ENCODE peak calls at places on chromosomes 1 and 21, in seven cellular contexts. P, B, U, W, M, A and H are unnamed samples.
A peak's percentile ranks its signal among the peaks of the same experiment; 100 is the strongest.

GRCh38 chr1:119141020-119141424 is 569 bp upstream of the WARS2 start:
- DNase-seq in P (no peak), B (peak; percentile 7), U (no peak), W (no peak), M (no peak), A (peak; percentile 29), H (no peak)

GRCh38 chr1:91768786-91769697 is 116.9 kb downstream of the TGFBR3 start:
- DNase-seq in P (no peak), B (no peak), U (peak; percentile 34), W (no peak), M (no peak), A (no peak), H (no peak)

GRCh38 chr21:28138272-28138671 is 854.4 kb downstream of the LTN1 start:
- DNase-seq in P (no peak), B (no peak), U (no peak), W (no peak), M (no peak), A (no peak), H (no peak)

GRCh38 chr1:3999941-4000735 is 100.1 kb upstream of the C1orf174 start:
- DNase-seq in P (no peak), B (no peak), U (no peak), W (no peak), M (no peak), A (no peak), H (no peak)

GRCh38 chr1:6580119-6580587 is 359 bp downstream of the ZBTB48 start:
- DNase-seq in P (no peak), B (no peak), U (no peak), W (no peak), M (no peak), A (no peak), H (no peak)

GRCh38 chr21:42903817-42904216 is 10.7 kb downstream of the NDUFV3 start:
- DNase-seq in P (no peak), B (no peak), U (no peak), W (no peak), M (no peak), A (no peak), H (no peak)

GRCh38 chr1:228544921-228545591 is 57.9 kb downstream of the RNF187 start:
- DNase-seq in P (no peak), B (no peak), U (no peak), W (no peak), M (no peak), A (no peak), H (no peak)

GRCh38 chr1:9784508-9785133 is 39.1 kb downstream of the CLSTN1 start:
- DNase-seq in P (no peak), B (peak; percentile 61), U (peak; percentile 65), W (no peak), M (peak; percentile 68), A (peak; percentile 63), H (no peak)

GRCh38 chr21:38474124-38474523 is 24.2 kb downstream of the ERG start:
- DNase-seq in P (no peak), B (no peak), U (no peak), W (no peak), M (no peak), A (no peak), H (no peak)

GRCh38 chr1:158095737-158096335 is 84.9 kb upstream of the CD1D start:
- DNase-seq in P (peak; percentile 61), B (no peak), U (peak; percentile 75), W (peak; percentile 50), M (peak; percentile 43), A (no peak), H (peak; percentile 54)

GRCh38 chr21:44710756-44711326 is 531 bp downstream of the TSPEAR start:
- DNase-seq in P (no peak), B (no peak), U (no peak), W (no peak), M (peak; percentile 16), A (no peak), H (no peak)

GRCh38 chr1:37846634-37847339 is 12.6 kb downstream of the MTF1 start:
- DNase-seq in P (no peak), B (peak; percentile 13), U (no peak), W (no peak), M (no peak), A (no peak), H (no peak)

GRCh38 chr1:13469343-13469742 is 44.5 kb downstream of the LRRC38 start:
- DNase-seq in P (peak; percentile 28), B (no peak), U (peak; percentile 25), W (no peak), M (no peak), A (peak; percentile 38), H (peak; percentile 25)

GRCh38 chr1:14946567-14947285 is 206.8 kb upstream of the TMEM51 start:
- DNase-seq in P (no peak), B (no peak), U (no peak), W (no peak), M (no peak), A (no peak), H (no peak)

GRCh38 chr1:33050221-33051076 is 13.8 kb upstream of the AK2 start:
- DNase-seq in P (no peak), B (no peak), U (no peak), W (no peak), M (no peak), A (peak; percentile 60), H (no peak)

GRCh38 chr1:112954059-112954458 is 1.9 kb downstream of the SLC16A1 start:
- DNase-seq in P (no peak), B (no peak), U (no peak), W (no peak), M (no peak), A (no peak), H (no peak)

GRCh38 chr21:33023574-33024277 is 2.0 kb upstream of the OLIG2 start:
- DNase-seq in P (no peak), B (no peak), U (no peak), W (no peak), M (peak; percentile 19), A (no peak), H (no peak)

GRCh38 chr1:64980745-64981601 is 14.6 kb upstream of the JAK1 start:
- DNase-seq in P (no peak), B (no peak), U (no peak), W (no peak), M (no peak), A (peak; percentile 70), H (no peak)

GRCh38 chr21:38147391-38147790 is 109.4 kb upstream of the KCNJ15 start:
- DNase-seq in P (no peak), B (no peak), U (no peak), W (no peak), M (no peak), A (no peak), H (no peak)

GRCh38 chr1:245051349-245052221 is 103.2 kb upstream of the KIF26B start:
- DNase-seq in P (no peak), B (no peak), U (peak; percentile 79), W (no peak), M (no peak), A (no peak), H (no peak)

GRCh38 chr1:165371588-165372235 is 15.2 kb upstream of the LMX1A start:
- DNase-seq in P (no peak), B (no peak), U (no peak), W (no peak), M (no peak), A (no peak), H (no peak)

GRCh38 chr1:165365344-165365743 is 8.8 kb upstream of the LMX1A start:
- DNase-seq in P (no peak), B (no peak), U (no peak), W (no peak), M (no peak), A (no peak), H (no peak)

GRCh38 chr1:165369255-165369848 is 12.8 kb upstream of the LMX1A start:
- DNase-seq in P (no peak), B (no peak), U (peak; percentile 77), W (no peak), M (peak; percentile 72), A (peak; percentile 21), H (peak; percentile 29)

GRCh38 chr1:165364432-165365133 is 8.1 kb upstream of the LMX1A start:
- DNase-seq in P (no peak), B (no peak), U (no peak), W (no peak), M (no peak), A (no peak), H (no peak)

DNA sequence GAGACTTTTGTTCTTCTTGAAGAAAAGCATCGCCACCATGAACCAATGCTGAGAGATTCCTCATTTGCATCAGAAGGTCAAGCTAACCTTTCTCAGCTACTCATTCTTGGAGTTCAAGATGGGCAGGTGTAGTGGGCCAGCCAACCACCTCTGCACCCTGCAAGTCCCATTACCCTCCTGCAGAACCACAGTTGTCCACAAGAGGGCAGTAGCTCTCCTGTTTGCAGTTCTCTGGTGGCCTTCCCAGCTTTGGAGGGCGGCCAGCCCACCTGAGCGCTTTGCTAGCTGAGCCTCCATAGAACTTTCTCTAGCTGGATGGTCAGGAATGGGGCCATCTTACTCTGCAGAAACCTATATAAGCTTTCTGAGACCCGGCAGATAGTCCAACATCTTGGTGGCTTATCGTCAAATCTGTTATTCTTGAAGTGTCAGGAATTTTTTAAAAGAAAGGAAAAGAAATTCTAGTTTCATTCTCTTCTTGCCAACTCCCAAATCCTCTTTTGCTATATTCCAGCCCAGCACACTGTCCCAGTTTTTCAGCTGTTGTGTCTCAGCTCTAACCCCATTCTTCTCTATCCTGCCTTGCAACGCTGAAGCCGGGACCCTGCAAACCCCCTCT is 11.0 kb upstream of the LMX1A start:
- DNase-seq in P (peak; percentile 62), B (peak; percentile 3), U (peak; percentile 90), W (no peak), M (peak; percentile 81), A (peak; percentile 73), H (peak; percentile 51)
- TF ChIP-seq POLR2AphosphoS5 in P (no peak), B (no peak), U (no peak), W (no peak), M (no peak), A (no peak), H (no peak)

DNA sequence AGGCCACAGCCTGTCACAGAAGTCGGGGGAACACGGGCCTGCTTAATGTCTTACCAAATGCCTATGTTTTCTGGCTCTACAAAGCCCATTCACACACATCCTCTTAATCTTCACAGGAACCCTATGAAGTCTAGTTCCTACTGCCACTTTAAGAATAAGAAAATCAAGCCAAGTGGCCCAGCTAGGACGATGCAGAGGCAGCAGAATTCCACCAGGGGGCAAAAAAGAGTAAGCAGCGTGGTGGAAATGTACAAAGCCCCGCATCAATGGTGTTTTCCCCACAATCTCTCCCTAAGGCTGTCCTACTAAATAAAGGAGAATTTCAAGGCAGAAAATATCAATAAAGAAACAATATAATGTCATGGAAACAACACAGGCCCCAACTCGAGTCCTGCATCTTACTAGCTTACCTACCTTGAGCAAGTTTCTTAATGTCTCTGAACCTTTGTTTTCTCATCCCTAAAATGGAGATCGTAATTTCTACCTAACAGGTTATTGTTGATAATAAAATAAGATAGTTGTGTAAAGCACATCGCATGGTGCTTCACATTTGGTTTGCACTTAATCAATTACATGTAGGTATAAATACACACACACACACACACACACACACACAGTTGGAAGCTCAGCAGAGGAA is 21.4 kb downstream of the SEC16B start:
- DNase-seq in P (peak; percentile 26), B (no peak), U (peak; percentile 64), W (peak; percentile 29), M (peak; percentile 69), A (peak; percentile 48), H (no peak)
- TF ChIP-seq TAF1 in P (no peak), B (no peak), U (no peak), W (no peak), M (no peak), A (no peak), H (no peak)

GRCh38 chr1:203287109-203287893 is 18.0 kb upstream of the BTG2 start:
- DNase-seq in P (peak; percentile 57), B (peak; percentile 98), U (peak; percentile 88), W (no peak), M (no peak), A (no peak), H (peak; percentile 84)
- TF ChIP-seq POLR2AphosphoS5 in P (peak; percentile 62), B (peak; percentile 74), U (peak; percentile 19), W (no peak), M (no peak), A (no peak), H (no peak)

GRCh38 chr1:192951961-192952460 is 107.1 kb downstream of the UCHL5 start:
- DNase-seq in P (no peak), B (peak; percentile 12), U (no peak), W (no peak), M (no peak), A (no peak), H (peak; percentile 5)
- TF ChIP-seq TAF1 in P (no peak), B (no peak), U (no peak), W (no peak), M (no peak), A (no peak), H (no peak)